ENCODE peak calls at places on chromosomes 12 and 14, in ten cellular contexts. U, E, K, N, P, Q, H, G, T and Y are unnamed samples.

GRCh38 chr14:34993444-34993843 is 10.7 kb downstream of the SRP54 start:
- DNase-seq in G (no peak), P (no peak), N (no peak), U (no peak), H (no peak), E (no peak), Q (no peak), K (no peak), T (no peak), Y (no peak)

GRCh38 chr12:127162902-127163301 is 1104.1 kb upstream of the TMEM132C start:
- DNase-seq in U (no peak), E (peak; percentile 10), G (peak; percentile 57), N (peak; percentile 43), T (no peak), Q (no peak), P (peak; percentile 45), H (peak; percentile 29), K (peak; percentile 36), Y (no peak)

GRCh38 chr12:64461634-64462414 is 9.9 kb downstream of the TBK1 start:
- DNase-seq in G (no peak), H (no peak), K (no peak), E (peak; percentile 51), P (peak; percentile 81), U (no peak), Q (no peak), N (peak; percentile 82), T (no peak), Y (no peak)

GRCh38 chr12:114344264-114344663 is 61.7 kb downstream of the TBX5 start:
- DNase-seq in P (no peak), Q (no peak), T (no peak), K (no peak), E (no peak), U (no peak), G (no peak), H (no peak), N (no peak), Y (no peak)

GRCh38 chr12:27424631-27425230 is 21.8 kb upstream of the SMCO2 start:
- DNase-seq in H (no peak), E (no peak), P (peak; percentile 76), Q (no peak), T (no peak), N (peak; percentile 86), K (peak; percentile 72), G (peak; percentile 19), U (no peak), Y (no peak)

GRCh38 chr12:130711751-130712150 is 4.3 kb downstream of the RIMBP2 start:
- DNase-seq in G (no peak), K (no peak), H (no peak), Q (no peak), T (no peak), E (no peak), U (no peak), P (no peak), N (no peak), Y (no peak)

GRCh38 chr12:92036061-92036620 is 109.5 kb downstream of the BTG1 start:
- DNase-seq in G (no peak), Q (no peak), N (no peak), K (no peak), T (no peak), P (no peak), U (no peak), H (no peak), E (no peak), Y (no peak)

GRCh38 chr12:46983959-46984833 is 95.2 kb upstream of the PCED1B start:
- DNase-seq in E (peak; percentile 55), T (no peak), K (peak; percentile 66), N (peak; percentile 78), G (peak; percentile 64), H (no peak), Q (no peak), U (no peak), P (peak; percentile 75), Y (no peak)

GRCh38 chr14:22296722-22297121 is 292.3 kb downstream of the DAD1 start:
- DNase-seq in K (peak; percentile 30), H (no peak), U (no peak), T (no peak), P (peak; percentile 60), G (peak; percentile 78), Q (no peak), E (peak; percentile 31), N (peak; percentile 74), Y (no peak)

GRCh38 chr12:106030210-106031175 is 108.3 kb downstream of the NUAK1 start:
- DNase-seq in U (no peak), Q (no peak), N (peak; percentile 97), P (peak; percentile 98), T (no peak), K (no peak), G (peak; percentile 95), E (peak; percentile 75), H (no peak), Y (no peak)

GRCh38 chr12:64824500-64825142 is at the start of gene TBC1D30:
- DNase-seq in T (peak; percentile 69), N (peak; percentile 17), E (peak; percentile 40), P (no peak), Q (no peak), K (no peak), U (no peak), G (no peak), H (no peak), Y (no peak)

GRCh38 chr12:113439606-113440030 is 17.4 kb downstream of the SDSL start:
- DNase-seq in H (no peak), T (no peak), G (peak; percentile 40), Q (no peak), N (peak; percentile 50), K (peak; percentile 41), P (peak; percentile 31), U (no peak), E (peak; percentile 43), Y (no peak)

GRCh38 chr12:122282066-122282465 is 15.8 kb upstream of the VPS33A start:
- DNase-seq in H (no peak), E (peak; percentile 48), K (no peak), T (no peak), N (peak; percentile 81), Q (no peak), P (peak; percentile 38), U (no peak), G (no peak), Y (no peak)